ENCODE peak calls at places on chromosomes 16 and 17, in nine cellular contexts. K, B, I, X, J, W, C, E and Q are unnamed samples.

GRCh38 chr17:16889088-16889465 is 82.8 kb downstream of the TNFRSF13B start:
- DNase-seq in K (no peak), B (no peak), I (no peak), X (no peak), J (no peak), W (no peak), C (no peak), E (no peak), Q (no peak)

GRCh38 chr17:79854080-79854861 is 15.0 kb upstream of the CBX4 start:
- DNase-seq in K (no peak), B (no peak), I (no peak), X (no peak), J (no peak), W (no peak), C (no peak), E (no peak), Q (no peak)

GRCh38 chr17:29710891-29711418 is 88.2 kb upstream of the CORO6 start:
- DNase-seq in K (peak; percentile 47), B (no peak), I (peak; percentile 93), X (no peak), J (peak; percentile 86), W (no peak), C (peak; percentile 59), E (peak; percentile 45), Q (no peak)

GRCh38 chr17:28086519-28086918 is 44.0 kb downstream of the NLK start:
- DNase-seq in K (peak; percentile 10), B (no peak), I (no peak), X (no peak), J (peak; percentile 32), W (no peak), C (no peak), E (peak; percentile 14), Q (no peak)

GRCh38 chr17:50312311-50312710 is 33.6 kb upstream of the XYLT2 start:
- DNase-seq in K (no peak), B (no peak), I (no peak), X (no peak), J (no peak), W (no peak), C (no peak), E (no peak), Q (no peak)

GRCh38 chr17:39002991-39003715 is 36.0 kb upstream of the FBXO47 start:
- DNase-seq in K (peak; percentile 94), B (no peak), I (no peak), X (no peak), J (no peak), W (no peak), C (peak; percentile 46), E (peak; percentile 41), Q (no peak)

GRCh38 chr16:4093495-4094137 is 22.6 kb downstream of the ADCY9 start:
- DNase-seq in K (peak; percentile 75), B (no peak), I (no peak), X (no peak), J (no peak), W (no peak), C (no peak), E (no peak), Q (no peak)

GRCh38 chr16:68232335-68232734 is 3.6 kb downstream of the ESRP2 start:
- DNase-seq in K (no peak), B (no peak), I (no peak), X (no peak), J (no peak), W (no peak), C (no peak), E (no peak), Q (no peak)

GRCh38 chr16:8251298-8251697 is 339.0 kb downstream of the TMEM114 start:
- DNase-seq in K (no peak), B (no peak), I (no peak), X (no peak), J (no peak), W (no peak), C (no peak), E (no peak), Q (no peak)